ENCODE peak calls at places on chromosomes 6 and 20, in six cellular contexts. One of them, this sample, is unnamed.

GRCh38 chr6:7721654-7722053 is 4.2 kb upstream of the BMP6 start:
- DNase-seq in fibroblast of the aortic adventitia: peak
- DNase-seq in cardiac muscle cell: no peak
- DNase-seq in fibroblast of pulmonary artery: peak
- DNase-seq in MM.1S: peak
- DNase-seq in brain microvascular endothelial cell: no peak
- DNase-seq in this sample: peak

GRCh38 chr6:8108031-8108660 is 5.8 kb upstream of the EEF1E1 start:
- DNase-seq in fibroblast of the aortic adventitia: peak
- DNase-seq in cardiac muscle cell: no peak
- DNase-seq in fibroblast of pulmonary artery: peak
- DNase-seq in MM.1S: no peak
- DNase-seq in brain microvascular endothelial cell: peak
- DNase-seq in this sample: no peak

GRCh38 chr20:62805365-62805710 is 703 bp downstream of the OGFR start:
- DNase-seq in fibroblast of the aortic adventitia: peak
- DNase-seq in cardiac muscle cell: peak
- DNase-seq in fibroblast of pulmonary artery: no peak
- DNase-seq in MM.1S: no peak
- DNase-seq in brain microvascular endothelial cell: no peak
- DNase-seq in this sample: peak

GRCh38 chr6:33597551-33598322 is 17.7 kb upstream of the BAK1 start:
- DNase-seq in fibroblast of the aortic adventitia: peak
- DNase-seq in cardiac muscle cell: no peak
- DNase-seq in fibroblast of pulmonary artery: peak
- DNase-seq in MM.1S: no peak
- DNase-seq in brain microvascular endothelial cell: no peak
- DNase-seq in this sample: no peak

GRCh38 chr20:34643919-34644318 is 33.0 kb downstream of the PIGU start:
- DNase-seq in fibroblast of the aortic adventitia: peak
- DNase-seq in cardiac muscle cell: no peak
- DNase-seq in fibroblast of pulmonary artery: peak
- DNase-seq in MM.1S: no peak
- DNase-seq in brain microvascular endothelial cell: peak
- DNase-seq in this sample: no peak

GRCh38 chr20:6122111-6122872 is 538 bp downstream of the FERMT1 start:
- DNase-seq in fibroblast of the aortic adventitia: peak
- DNase-seq in cardiac muscle cell: peak
- DNase-seq in fibroblast of pulmonary artery: peak
- DNase-seq in MM.1S: peak
- DNase-seq in brain microvascular endothelial cell: peak
- DNase-seq in this sample: no peak

GRCh38 chr6:90953405-90954161 is 366.7 kb upstream of the MAP3K7 start:
- DNase-seq in fibroblast of the aortic adventitia: no peak
- DNase-seq in cardiac muscle cell: no peak
- DNase-seq in fibroblast of pulmonary artery: no peak
- DNase-seq in MM.1S: no peak
- DNase-seq in brain microvascular endothelial cell: no peak
- DNase-seq in this sample: no peak

GRCh38 chr6:506920-507523 is 115.5 kb downstream of the IRF4 start:
- DNase-seq in fibroblast of the aortic adventitia: no peak
- DNase-seq in cardiac muscle cell: no peak
- DNase-seq in fibroblast of pulmonary artery: no peak
- DNase-seq in MM.1S: no peak
- DNase-seq in brain microvascular endothelial cell: no peak
- DNase-seq in this sample: no peak

GRCh38 chr20:47233333-47234188 is 122.9 kb downstream of the ZMYND8 start:
- DNase-seq in fibroblast of the aortic adventitia: peak
- DNase-seq in cardiac muscle cell: no peak
- DNase-seq in fibroblast of pulmonary artery: peak
- DNase-seq in MM.1S: no peak
- DNase-seq in brain microvascular endothelial cell: no peak
- DNase-seq in this sample: no peak

GRCh38 chr6:47922391-47922790 is 140.6 kb downstream of the OPN5 start:
- DNase-seq in fibroblast of the aortic adventitia: peak
- DNase-seq in cardiac muscle cell: no peak
- DNase-seq in fibroblast of pulmonary artery: no peak
- DNase-seq in MM.1S: no peak
- DNase-seq in brain microvascular endothelial cell: no peak
- DNase-seq in this sample: no peak

GRCh38 chr20:45067087-45067486 is 33.8 kb downstream of the KCNS1 start:
- DNase-seq in fibroblast of the aortic adventitia: no peak
- DNase-seq in cardiac muscle cell: no peak
- DNase-seq in fibroblast of pulmonary artery: no peak
- DNase-seq in MM.1S: no peak
- DNase-seq in brain microvascular endothelial cell: no peak
- DNase-seq in this sample: no peak

GRCh38 chr6:163516908-163517307 is 102.4 kb downstream of the QKI start:
- DNase-seq in fibroblast of the aortic adventitia: no peak
- DNase-seq in cardiac muscle cell: no peak
- DNase-seq in fibroblast of pulmonary artery: no peak
- DNase-seq in MM.1S: no peak
- DNase-seq in brain microvascular endothelial cell: no peak
- DNase-seq in this sample: no peak

GRCh38 chr6:97473979-97474378 is 191.0 kb upstream of the MMS22L start:
- DNase-seq in fibroblast of the aortic adventitia: no peak
- DNase-seq in cardiac muscle cell: no peak
- DNase-seq in fibroblast of pulmonary artery: no peak
- DNase-seq in MM.1S: no peak
- DNase-seq in brain microvascular endothelial cell: no peak
- DNase-seq in this sample: no peak
- TF ChIP-seq CTCF in fibroblast of the aortic adventitia: no peak
- TF ChIP-seq CTCF in cardiac muscle cell: no peak
- TF ChIP-seq CTCF in fibroblast of pulmonary artery: no peak
- TF ChIP-seq CTCF in MM.1S: no peak
- TF ChIP-seq CTCF in brain microvascular endothelial cell: no peak
- TF ChIP-seq CTCF in this sample: no peak

DNA sequence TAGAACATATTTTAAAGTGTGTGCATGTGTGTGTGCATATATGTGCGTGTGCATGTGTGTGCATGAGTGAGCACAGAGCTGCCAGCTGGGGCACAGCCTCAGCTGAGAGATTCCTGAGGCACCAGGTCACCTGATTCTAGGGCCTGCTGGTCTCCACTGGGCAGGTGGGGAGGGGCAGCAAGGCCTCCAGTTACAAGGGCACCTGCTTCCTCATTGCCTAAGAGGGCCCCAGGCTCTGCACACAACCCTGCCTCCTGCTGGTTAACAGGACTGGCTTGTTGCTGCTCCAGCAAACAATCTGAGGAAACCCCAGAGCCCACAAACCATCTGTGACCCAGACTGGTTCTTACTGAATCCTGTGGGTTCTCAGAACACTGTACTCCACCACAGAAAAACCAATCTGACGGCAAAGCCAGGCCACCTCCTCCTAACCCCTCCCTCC is 22.9 kb upstream of the UBE2J1 start:
- DNase-seq in fibroblast of the aortic adventitia: no peak
- DNase-seq in cardiac muscle cell: peak
- DNase-seq in fibroblast of pulmonary artery: no peak
- DNase-seq in MM.1S: peak
- DNase-seq in brain microvascular endothelial cell: no peak
- DNase-seq in this sample: peak
- TF ChIP-seq CTCF in fibroblast of the aortic adventitia: no peak
- TF ChIP-seq CTCF in cardiac muscle cell: no peak
- TF ChIP-seq CTCF in fibroblast of pulmonary artery: peak
- TF ChIP-seq CTCF in MM.1S: peak
- TF ChIP-seq CTCF in brain microvascular endothelial cell: peak
- TF ChIP-seq CTCF in this sample: peak

GRCh38 chr6:161101517-161101916 is 109.9 kb downstream of the MAP3K4 start:
- DNase-seq in fibroblast of the aortic adventitia: no peak
- DNase-seq in cardiac muscle cell: peak
- DNase-seq in fibroblast of pulmonary artery: peak
- DNase-seq in MM.1S: no peak
- DNase-seq in brain microvascular endothelial cell: no peak
- DNase-seq in this sample: no peak
- TF ChIP-seq CTCF in fibroblast of the aortic adventitia: peak
- TF ChIP-seq CTCF in cardiac muscle cell: peak
- TF ChIP-seq CTCF in fibroblast of pulmonary artery: peak
- TF ChIP-seq CTCF in MM.1S: no peak
- TF ChIP-seq CTCF in brain microvascular endothelial cell: peak
- TF ChIP-seq CTCF in this sample: no peak

GRCh38 chr6:36539814-36540568 is 7.3 kb downstream of the STK38 start:
- DNase-seq in fibroblast of the aortic adventitia: no peak
- DNase-seq in cardiac muscle cell: no peak
- DNase-seq in fibroblast of pulmonary artery: no peak
- DNase-seq in MM.1S: no peak
- DNase-seq in brain microvascular endothelial cell: no peak
- DNase-seq in this sample: no peak
- TF ChIP-seq CTCF in fibroblast of the aortic adventitia: peak
- TF ChIP-seq CTCF in cardiac muscle cell: no peak
- TF ChIP-seq CTCF in fibroblast of pulmonary artery: no peak
- TF ChIP-seq CTCF in MM.1S: no peak
- TF ChIP-seq CTCF in brain microvascular endothelial cell: no peak
- TF ChIP-seq CTCF in this sample: no peak

DNA sequence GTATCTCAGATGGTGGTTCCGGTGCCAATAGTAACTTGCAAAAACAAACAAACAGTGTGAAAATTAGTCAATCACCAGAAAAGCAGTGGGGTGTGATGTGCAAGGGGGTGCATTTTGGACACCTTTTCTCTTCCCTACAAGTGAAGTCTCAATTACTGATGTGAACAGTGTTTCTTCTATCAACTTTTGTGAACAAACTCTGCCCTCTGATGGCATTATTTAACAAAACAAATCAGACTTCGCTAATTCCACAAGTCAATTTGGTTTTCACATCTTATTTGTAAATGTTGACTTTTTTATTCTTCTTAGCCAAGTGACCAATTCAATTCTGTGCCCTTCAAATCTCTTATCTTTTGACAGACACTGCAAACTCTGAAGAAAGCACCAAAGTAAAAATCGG is 212.2 kb downstream of the UST start:
- DNase-seq in fibroblast of the aortic adventitia: peak
- DNase-seq in cardiac muscle cell: no peak
- DNase-seq in fibroblast of pulmonary artery: no peak
- DNase-seq in MM.1S: no peak
- DNase-seq in brain microvascular endothelial cell: no peak
- DNase-seq in this sample: no peak
- TF ChIP-seq CTCF in fibroblast of the aortic adventitia: no peak
- TF ChIP-seq CTCF in cardiac muscle cell: no peak
- TF ChIP-seq CTCF in fibroblast of pulmonary artery: no peak
- TF ChIP-seq CTCF in MM.1S: no peak
- TF ChIP-seq CTCF in brain microvascular endothelial cell: no peak
- TF ChIP-seq CTCF in this sample: no peak

This sample was measured in GM20000.